ENCODE peak calls at places on chromosome 11, in six cellular contexts. One of them, this sample, is unnamed.

GRCh38 chr11:115134886-115135285 is 369.3 kb downstream of the CADM1 start:
- DNase-seq in AG08395: no peak
- DNase-seq in MCF 10A: no peak
- DNase-seq in amygdala: no peak
- DNase-seq in MM.1S: no peak
- DNase-seq in natural killer cell: no peak
- DNase-seq in this sample: no peak

GRCh38 chr11:69040581-69041260 is 8.0 kb upstream of the TPCN2 start:
- DNase-seq in AG08395: peak; percentile 51
- DNase-seq in MCF 10A: no peak
- DNase-seq in amygdala: no peak
- DNase-seq in MM.1S: no peak
- DNase-seq in natural killer cell: no peak
- DNase-seq in this sample: no peak

GRCh38 chr11:86591631-86592030 is 80.8 kb downstream of the ME3 start:
- DNase-seq in AG08395: no peak
- DNase-seq in MCF 10A: no peak
- DNase-seq in amygdala: no peak
- DNase-seq in MM.1S: no peak
- DNase-seq in natural killer cell: no peak
- DNase-seq in this sample: no peak

GRCh38 chr11:1256257-1257045 is 33.6 kb downstream of the MUC5B start:
- DNase-seq in AG08395: no peak
- DNase-seq in MCF 10A: no peak
- DNase-seq in amygdala: no peak
- DNase-seq in MM.1S: no peak
- DNase-seq in natural killer cell: no peak
- DNase-seq in this sample: no peak

GRCh38 chr11:114377612-114378267 is 22.6 kb downstream of the C11orf71 start:
- DNase-seq in AG08395: peak; percentile 94
- DNase-seq in MCF 10A: peak; percentile 13
- DNase-seq in amygdala: no peak
- DNase-seq in MM.1S: no peak
- DNase-seq in natural killer cell: no peak
- DNase-seq in this sample: no peak

GRCh38 chr11:81331073-81331472 is 1402.6 kb downstream of the FAM181B start:
- DNase-seq in AG08395: no peak
- DNase-seq in MCF 10A: no peak
- DNase-seq in amygdala: no peak
- DNase-seq in MM.1S: no peak
- DNase-seq in natural killer cell: no peak
- DNase-seq in this sample: no peak

GRCh38 chr11:67316882-67317364 is 13.6 kb downstream of the SSH3 start:
- DNase-seq in AG08395: no peak
- DNase-seq in MCF 10A: peak; percentile 71
- DNase-seq in amygdala: no peak
- DNase-seq in MM.1S: no peak
- DNase-seq in natural killer cell: no peak
- DNase-seq in this sample: no peak

GRCh38 chr11:32893947-32894827 is 1.6 kb downstream of the QSER1 start:
- DNase-seq in AG08395: peak; percentile 62
- DNase-seq in MCF 10A: peak; percentile 90
- DNase-seq in amygdala: peak; percentile 11
- DNase-seq in MM.1S: peak; percentile 67
- DNase-seq in natural killer cell: peak; percentile 29
- DNase-seq in this sample: peak; percentile 81

GRCh38 chr11:118412921-118413320 is 11.5 kb downstream of the ATP5MG start:
- DNase-seq in AG08395: no peak
- DNase-seq in MCF 10A: no peak
- DNase-seq in amygdala: no peak
- DNase-seq in MM.1S: no peak
- DNase-seq in natural killer cell: no peak
- DNase-seq in this sample: no peak

GRCh38 chr11:61339490-61339878 is 6.5 kb downstream of the TKFC start:
- DNase-seq in AG08395: no peak
- DNase-seq in MCF 10A: no peak
- DNase-seq in amygdala: no peak
- DNase-seq in MM.1S: no peak
- DNase-seq in natural killer cell: no peak
- DNase-seq in this sample: no peak

GRCh38 chr11:61892085-61892370 is 683 bp upstream of the FADS3 start:
- DNase-seq in AG08395: no peak
- DNase-seq in MCF 10A: no peak
- DNase-seq in amygdala: no peak
- DNase-seq in MM.1S: no peak
- DNase-seq in natural killer cell: no peak
- DNase-seq in this sample: no peak

GRCh38 chr11:110207089-110207488 is 89.3 kb downstream of the RDX start:
- DNase-seq in AG08395: no peak
- DNase-seq in MCF 10A: no peak
- DNase-seq in amygdala: no peak
- DNase-seq in MM.1S: no peak
- DNase-seq in natural killer cell: no peak
- DNase-seq in this sample: no peak

GRCh38 chr11:121499405-121499804 is 46.6 kb upstream of the SORL1-AS1 start:
- DNase-seq in AG08395: no peak
- DNase-seq in MCF 10A: no peak
- DNase-seq in amygdala: no peak
- DNase-seq in MM.1S: no peak
- DNase-seq in natural killer cell: no peak
- DNase-seq in this sample: no peak

GRCh38 chr11:64659417-64660144 is 63.4 kb downstream of the NRXN2 start:
- DNase-seq in AG08395: peak; percentile 95
- DNase-seq in MCF 10A: peak; percentile 79
- DNase-seq in amygdala: peak; percentile 31
- DNase-seq in MM.1S: no peak
- DNase-seq in natural killer cell: no peak
- DNase-seq in this sample: no peak

GRCh38 chr11:13260196-13260962 is 17.2 kb upstream of the BMAL1 start:
- DNase-seq in AG08395: peak; percentile 24
- DNase-seq in MCF 10A: peak; percentile 89
- DNase-seq in amygdala: no peak
- DNase-seq in MM.1S: no peak
- DNase-seq in natural killer cell: no peak
- DNase-seq in this sample: no peak

GRCh38 chr11:20226936-20227335 is 66.7 kb upstream of the DBX1 start:
- DNase-seq in AG08395: no peak
- DNase-seq in MCF 10A: peak; percentile 29
- DNase-seq in amygdala: no peak
- DNase-seq in MM.1S: no peak
- DNase-seq in natural killer cell: no peak
- DNase-seq in this sample: no peak

GRCh38 chr11:44766112-44766971 is 39.6 kb downstream of the TSPAN18 start:
- DNase-seq in AG08395: peak; percentile 62
- DNase-seq in MCF 10A: no peak
- DNase-seq in amygdala: no peak
- DNase-seq in MM.1S: no peak
- DNase-seq in natural killer cell: no peak
- DNase-seq in this sample: no peak

GRCh38 chr11:83602116-83602515 is 315.9 kb upstream of the CCDC90B start:
- DNase-seq in AG08395: peak; percentile 19
- DNase-seq in MCF 10A: no peak
- DNase-seq in amygdala: no peak
- DNase-seq in MM.1S: no peak
- DNase-seq in natural killer cell: no peak
- DNase-seq in this sample: no peak

GRCh38 chr11:57248780-57249383 is 11.8 kb upstream of the APLNR start:
- DNase-seq in AG08395: peak; percentile 84
- DNase-seq in MCF 10A: peak; percentile 68
- DNase-seq in amygdala: peak; percentile 32
- DNase-seq in MM.1S: peak; percentile 20
- DNase-seq in natural killer cell: no peak
- DNase-seq in this sample: peak; percentile 70

GRCh38 chr11:9574806-9575530 is 1.5 kb downstream of the WEE1 start:
- DNase-seq in AG08395: peak; percentile 80
- DNase-seq in MCF 10A: peak; percentile 92
- DNase-seq in amygdala: no peak
- DNase-seq in MM.1S: peak; percentile 43
- DNase-seq in natural killer cell: no peak
- DNase-seq in this sample: peak; percentile 47

GRCh38 chr11:116162541-116163230 is 610.1 kb downstream of the BUD13 start:
- DNase-seq in AG08395: no peak
- DNase-seq in MCF 10A: no peak
- DNase-seq in amygdala: peak; percentile 25
- DNase-seq in MM.1S: no peak
- DNase-seq in natural killer cell: no peak
- DNase-seq in this sample: no peak

GRCh38 chr11:3169952-3170755 is 5.0 kb upstream of the OSBPL5 start:
- DNase-seq in AG08395: no peak
- DNase-seq in MCF 10A: peak; percentile 53
- DNase-seq in amygdala: no peak
- DNase-seq in MM.1S: no peak
- DNase-seq in natural killer cell: no peak
- DNase-seq in this sample: no peak

GRCh38 chr11:129249351-129249750 is 57.2 kb upstream of the ARHGAP32 start:
- DNase-seq in AG08395: peak; percentile 85
- DNase-seq in MCF 10A: peak; percentile 83
- DNase-seq in amygdala: no peak
- DNase-seq in MM.1S: no peak
- DNase-seq in natural killer cell: no peak
- DNase-seq in this sample: no peak

GRCh38 chr11:95363710-95364109 is 132.7 kb upstream of the SESN3 start:
- DNase-seq in AG08395: no peak
- DNase-seq in MCF 10A: no peak
- DNase-seq in amygdala: no peak
- DNase-seq in MM.1S: no peak
- DNase-seq in natural killer cell: no peak
- DNase-seq in this sample: no peak

GRCh38 chr11:8260202-8260996 is 3.3 kb downstream of the LMO1 start:
- DNase-seq in AG08395: no peak
- DNase-seq in MCF 10A: no peak
- DNase-seq in amygdala: no peak
- DNase-seq in MM.1S: no peak
- DNase-seq in natural killer cell: no peak
- DNase-seq in this sample: no peak

GRCh38 chr11:116707250-116707649 is 65.5 kb downstream of the BUD13 start:
- DNase-seq in AG08395: no peak
- DNase-seq in MCF 10A: no peak
- DNase-seq in amygdala: no peak
- DNase-seq in MM.1S: no peak
- DNase-seq in natural killer cell: no peak
- DNase-seq in this sample: no peak